ENCODE peak calls at places on chromosomes 3 and 15, in ten cellular contexts. T is endothelial cell, S is T-helper 17 cell, Y is sciatic nerve, C is adrenal gland, A is Peyer's patch, O is Daoy, G is T-helper 9 cell, K is HTR-8/SVneo, U is bronchial epithelial cell. E is an unnamed sample.

GRCh38 chr15:29596266-29596665 is 226.0 kb downstream of the TJP1 start:
- DNase-seq in A (no peak), K (no peak), Y (no peak), S (no peak), O (peak; percentile 53), T (no peak), U (peak; percentile 38), C (no peak), G (no peak), E (no peak)

GRCh38 chr15:73015493-73015892 is 36.8 kb upstream of the NEO1 start:
- DNase-seq in U (no peak), K (no peak), C (no peak), Y (no peak), T (no peak), A (no peak), G (no peak), S (no peak), O (no peak), E (no peak)

GRCh38 chr3:42229942-42230688 is 35.9 kb downstream of the CCK start:
- DNase-seq in C (peak; percentile 31), O (peak; percentile 38), Y (no peak), T (peak; percentile 38), U (peak; percentile 49), S (no peak), A (no peak), K (peak; percentile 65), G (no peak), E (peak; percentile 18)

GRCh38 chr3:147712357-147712756 is 303.2 kb downstream of the ZIC1 start:
- DNase-seq in O (peak; percentile 10), Y (no peak), T (no peak), G (no peak), A (no peak), K (no peak), S (no peak), C (no peak), U (no peak), E (no peak)

GRCh38 chr3:24480497-24480896 is 14.2 kb downstream of the THRB start:
- DNase-seq in U (no peak), S (no peak), K (no peak), O (no peak), A (no peak), C (no peak), G (no peak), Y (no peak), T (no peak), E (no peak)

GRCh38 chr3:9402410-9403228 is 5.2 kb downstream of the SETD5 start:
- DNase-seq in G (no peak), T (peak; percentile 64), K (no peak), O (peak; percentile 32), U (no peak), A (peak; percentile 69), C (peak; percentile 51), S (no peak), Y (peak; percentile 67), E (no peak)

GRCh38 chr15:63722144-63722543 is 111.6 kb downstream of the HERC1 start:
- DNase-seq in G (no peak), O (no peak), A (no peak), T (no peak), C (no peak), S (no peak), Y (no peak), K (no peak), U (no peak), E (no peak)

GRCh38 chr15:72037321-72037720 is 80.6 kb downstream of the MYO9A start:
- DNase-seq in U (peak; percentile 77), C (no peak), S (no peak), K (no peak), O (no peak), Y (no peak), T (no peak), G (no peak), A (no peak), E (no peak)

GRCh38 chr3:12040902-12041301 is 36.7 kb downstream of the SYN2 start:
- DNase-seq in A (no peak), T (no peak), U (no peak), C (no peak), O (peak; percentile 7), K (no peak), Y (no peak), G (no peak), S (no peak), E (no peak)

GRCh38 chr3:160929595-160929994 is 173.6 kb downstream of the PPM1L start:
- DNase-seq in T (peak; percentile 29), G (no peak), Y (no peak), U (no peak), A (no peak), C (peak; percentile 48), S (no peak), O (peak; percentile 26), K (no peak), E (no peak)

GRCh38 chr3:157104928-157105652 is 54.9 kb downstream of the CCNL1 start:
- DNase-seq in Y (no peak), G (no peak), U (no peak), T (no peak), S (no peak), C (no peak), A (no peak), K (no peak), O (no peak), E (peak; percentile 66)

GRCh38 chr3:58044656-58045055 is 36.4 kb downstream of the FLNB start:
- DNase-seq in G (no peak), T (no peak), K (no peak), A (no peak), O (no peak), C (no peak), U (no peak), S (no peak), Y (no peak), E (no peak)

GRCh38 chr3:153169793-153170386 is 7.9 kb downstream of the RAP2B start:
- DNase-seq in G (no peak), C (no peak), Y (no peak), A (no peak), O (no peak), S (no peak), T (no peak), K (no peak), U (no peak), E (no peak)

GRCh38 chr3:32105291-32106131 is 909 bp upstream of the GPD1L start:
- DNase-seq in K (no peak), O (no peak), T (no peak), Y (no peak), A (no peak), G (no peak), S (no peak), U (peak; percentile 87), C (no peak), E (no peak)

GRCh38 chr3:174346571-174346970 is 512.6 kb upstream of the NAALADL2 start:
- DNase-seq in T (no peak), G (no peak), K (no peak), S (no peak), U (no peak), O (no peak), C (no peak), A (no peak), Y (no peak), E (no peak)

GRCh38 chr3:24773798-24774197 is 279.1 kb upstream of the THRB start:
- DNase-seq in S (no peak), U (peak; percentile 57), O (peak; percentile 55), G (no peak), A (no peak), K (peak; percentile 33), Y (peak; percentile 73), C (peak; percentile 51), T (peak; percentile 77), E (peak; percentile 67)

GRCh38 chr3:192915306-192915705 is 2.4 kb downstream of the MB21D2 start:
- DNase-seq in T (peak; percentile 10), S (no peak), C (no peak), A (no peak), Y (no peak), U (peak; percentile 29), G (no peak), O (peak; percentile 70), K (no peak), E (peak; percentile 8)

GRCh38 chr3:55060921-55061555 is 133.2 kb upstream of the LRTM1 start:
- DNase-seq in A (no peak), S (no peak), K (no peak), Y (no peak), O (no peak), G (no peak), T (no peak), C (no peak), U (no peak), E (no peak)

GRCh38 chr15:51377038-51377761 is 35.7 kb downstream of the GLDN start:
- DNase-seq in T (no peak), U (peak; percentile 20), Y (no peak), C (no peak), A (no peak), S (no peak), K (no peak), G (no peak), O (peak; percentile 38), E (no peak)

GRCh38 chr3:70358978-70359580 is 46.6 kb upstream of the MDFIC2 start:
- DNase-seq in A (no peak), U (peak; percentile 61), C (no peak), S (no peak), T (peak; percentile 23), G (no peak), K (peak; percentile 25), Y (no peak), O (peak; percentile 13), E (peak; percentile 49)

GRCh38 chr3:27166888-27167287 is 202.3 kb downstream of the NEK10 start:
- DNase-seq in T (no peak), A (no peak), U (peak; percentile 52), C (no peak), O (peak; percentile 1), K (peak; percentile 25), Y (no peak), G (no peak), S (no peak), E (no peak)

GRCh38 chr3:197775317-197775716 is 15.7 kb upstream of the LRCH3 start:
- DNase-seq in U (no peak), S (no peak), A (no peak), Y (no peak), C (no peak), G (no peak), O (no peak), T (no peak), K (no peak), E (no peak)

GRCh38 chr15:75661041-75661778 is 13.5 kb downstream of the SNX33 start:
- DNase-seq in K (peak; percentile 88), O (peak; percentile 96), A (peak; percentile 70), C (peak; percentile 75), G (no peak), U (peak; percentile 90), S (no peak), Y (peak; percentile 92), T (no peak), E (no peak)

GRCh38 chr15:88628018-88628673 is 7.0 kb downstream of the AEN start:
- DNase-seq in Y (no peak), G (no peak), S (no peak), O (no peak), U (no peak), A (no peak), T (no peak), C (no peak), K (no peak), E (no peak)

GRCh38 chr3:182568206-182568605 is 225.1 kb upstream of the ATP11B start:
- DNase-seq in G (no peak), S (no peak), K (no peak), Y (no peak), O (peak; percentile 65), A (no peak), T (no peak), C (no peak), U (no peak), E (no peak)

GRCh38 chr3:67863869-67864268 is 209.5 kb upstream of the SUCLG2 start:
- DNase-seq in Y (no peak), T (peak; percentile 31), O (no peak), K (peak; percentile 20), G (no peak), U (peak; percentile 8), A (no peak), S (no peak), C (no peak), E (peak; percentile 7)

GRCh38 chr3:16456784-16457415 is 56.6 kb downstream of the RFTN1 start:
- DNase-seq in K (no peak), A (no peak), O (peak; percentile 33), T (no peak), Y (no peak), U (peak; percentile 51), S (no peak), C (no peak), G (no peak), E (no peak)

GRCh38 chr3:25585361-25586166 is 79.1 kb downstream of the TOP2B start:
- DNase-seq in S (no peak), K (no peak), A (no peak), G (no peak), Y (no peak), C (no peak), O (peak; percentile 25), T (no peak), U (no peak), E (no peak)

E was measured in NAMALWA.